ENCODE peak calls at places on chromosomes 3 and 15, in ten cellular contexts. One of them, this sample, is unnamed.

GRCh38 chr3:30643763-30644462 is 37.5 kb downstream of the TGFBR2 start:
- DNase-seq in stomach: peak; percentile 31
- DNase-seq in SK-N-SH: no peak
- DNase-seq in sigmoid colon: no peak
- DNase-seq in GM12878: no peak
- DNase-seq in HCT116: no peak
- DNase-seq in transverse colon: peak; percentile 59
- DNase-seq in suprapubic skin: no peak
- DNase-seq in prostate gland: no peak
- DNase-seq in Panc1: no peak
- DNase-seq in this sample: no peak

GRCh38 chr3:122956685-122957455 is 70.7 kb downstream of the SEMA5B start:
- DNase-seq in prostate gland: no peak
- DNase-seq in GM12878: no peak
- DNase-seq in SK-N-SH: no peak
- DNase-seq in stomach: no peak
- DNase-seq in HCT116: no peak
- DNase-seq in suprapubic skin: no peak
- DNase-seq in Panc1: no peak
- DNase-seq in transverse colon: no peak
- DNase-seq in sigmoid colon: no peak
- DNase-seq in this sample: no peak

GRCh38 chr15:92277776-92278175 is 115.9 kb upstream of the ST8SIA2 start:
- DNase-seq in sigmoid colon: no peak
- DNase-seq in suprapubic skin: no peak
- DNase-seq in transverse colon: no peak
- DNase-seq in GM12878: no peak
- DNase-seq in stomach: no peak
- DNase-seq in prostate gland: no peak
- DNase-seq in Panc1: no peak
- DNase-seq in HCT116: peak; percentile 12
- DNase-seq in SK-N-SH: peak; percentile 50
- DNase-seq in this sample: no peak

GRCh38 chr15:90981681-90982080 is 12.7 kb downstream of the PRC1 start:
- DNase-seq in GM12878: peak; percentile 53
- DNase-seq in prostate gland: no peak
- DNase-seq in suprapubic skin: no peak
- DNase-seq in SK-N-SH: no peak
- DNase-seq in transverse colon: no peak
- DNase-seq in HCT116: no peak
- DNase-seq in sigmoid colon: no peak
- DNase-seq in Panc1: no peak
- DNase-seq in stomach: no peak
- DNase-seq in this sample: no peak

GRCh38 chr3:33067484-33067883 is 29.5 kb downstream of the GLB1 start:
- DNase-seq in prostate gland: no peak
- DNase-seq in transverse colon: no peak
- DNase-seq in GM12878: no peak
- DNase-seq in suprapubic skin: no peak
- DNase-seq in sigmoid colon: no peak
- DNase-seq in stomach: no peak
- DNase-seq in HCT116: peak; percentile 12
- DNase-seq in SK-N-SH: no peak
- DNase-seq in Panc1: no peak
- DNase-seq in this sample: no peak

GRCh38 chr3:167350245-167350862 is 29.7 kb downstream of the ZBBX start:
- DNase-seq in Panc1: peak; percentile 8
- DNase-seq in prostate gland: no peak
- DNase-seq in HCT116: peak; percentile 26
- DNase-seq in GM12878: no peak
- DNase-seq in suprapubic skin: no peak
- DNase-seq in transverse colon: no peak
- DNase-seq in stomach: no peak
- DNase-seq in sigmoid colon: no peak
- DNase-seq in SK-N-SH: no peak
- DNase-seq in this sample: peak; percentile 78

GRCh38 chr15:35182841-35183479 is 97.9 kb upstream of the NANOGP8 start:
- DNase-seq in sigmoid colon: no peak
- DNase-seq in HCT116: no peak
- DNase-seq in transverse colon: no peak
- DNase-seq in Panc1: no peak
- DNase-seq in prostate gland: no peak
- DNase-seq in suprapubic skin: no peak
- DNase-seq in stomach: no peak
- DNase-seq in GM12878: peak; percentile 45
- DNase-seq in SK-N-SH: no peak
- DNase-seq in this sample: peak; percentile 58

GRCh38 chr15:92158426-92158825 is 235.3 kb upstream of the ST8SIA2 start:
- DNase-seq in GM12878: peak; percentile 13
- DNase-seq in Panc1: peak; percentile 10
- DNase-seq in stomach: peak; percentile 46
- DNase-seq in suprapubic skin: no peak
- DNase-seq in transverse colon: no peak
- DNase-seq in sigmoid colon: no peak
- DNase-seq in prostate gland: no peak
- DNase-seq in HCT116: peak; percentile 82
- DNase-seq in SK-N-SH: no peak
- DNase-seq in this sample: no peak

GRCh38 chr15:51731549-51732267 is 5.7 kb downstream of the LYSMD2 start:
- DNase-seq in prostate gland: no peak
- DNase-seq in sigmoid colon: no peak
- DNase-seq in stomach: peak; percentile 39
- DNase-seq in transverse colon: peak; percentile 28
- DNase-seq in SK-N-SH: no peak
- DNase-seq in Panc1: no peak
- DNase-seq in GM12878: peak; percentile 90
- DNase-seq in HCT116: no peak
- DNase-seq in suprapubic skin: no peak
- DNase-seq in this sample: no peak

GRCh38 chr3:140081836-140082331 is 146.9 kb downstream of the CLSTN2 start:
- DNase-seq in Panc1: no peak
- DNase-seq in GM12878: no peak
- DNase-seq in stomach: no peak
- DNase-seq in transverse colon: no peak
- DNase-seq in SK-N-SH: no peak
- DNase-seq in HCT116: no peak
- DNase-seq in suprapubic skin: no peak
- DNase-seq in sigmoid colon: no peak
- DNase-seq in prostate gland: no peak
- DNase-seq in this sample: no peak

GRCh38 chr3:25472153-25472552 is 44.1 kb downstream of the RARB start:
- DNase-seq in sigmoid colon: no peak
- DNase-seq in prostate gland: no peak
- DNase-seq in HCT116: no peak
- DNase-seq in stomach: no peak
- DNase-seq in transverse colon: no peak
- DNase-seq in suprapubic skin: no peak
- DNase-seq in Panc1: no peak
- DNase-seq in GM12878: no peak
- DNase-seq in SK-N-SH: no peak
- DNase-seq in this sample: no peak

GRCh38 chr3:36868614-36869436 is 76.0 kb downstream of the TRANK1 start:
- DNase-seq in transverse colon: peak; percentile 37
- DNase-seq in sigmoid colon: no peak
- DNase-seq in SK-N-SH: peak; percentile 56
- DNase-seq in Panc1: peak; percentile 48
- DNase-seq in stomach: peak; percentile 35
- DNase-seq in suprapubic skin: no peak
- DNase-seq in prostate gland: peak; percentile 38
- DNase-seq in GM12878: peak; percentile 16
- DNase-seq in HCT116: peak; percentile 48
- DNase-seq in this sample: peak; percentile 28

GRCh38 chr3:28841436-28841835 is 439.4 kb upstream of the RBMS3 start:
- DNase-seq in stomach: no peak
- DNase-seq in HCT116: no peak
- DNase-seq in prostate gland: no peak
- DNase-seq in suprapubic skin: no peak
- DNase-seq in SK-N-SH: no peak
- DNase-seq in transverse colon: no peak
- DNase-seq in sigmoid colon: no peak
- DNase-seq in Panc1: no peak
- DNase-seq in GM12878: no peak
- DNase-seq in this sample: no peak

GRCh38 chr3:13622356-13622755 is 73.4 kb downstream of the FBLN2 start:
- DNase-seq in prostate gland: no peak
- DNase-seq in transverse colon: no peak
- DNase-seq in stomach: no peak
- DNase-seq in Panc1: no peak
- DNase-seq in HCT116: no peak
- DNase-seq in sigmoid colon: no peak
- DNase-seq in SK-N-SH: no peak
- DNase-seq in suprapubic skin: no peak
- DNase-seq in GM12878: no peak
- DNase-seq in this sample: no peak

GRCh38 chr3:104460477-104461406 is 906.0 kb upstream of the ALCAM start:
- DNase-seq in sigmoid colon: no peak
- DNase-seq in transverse colon: no peak
- DNase-seq in SK-N-SH: no peak
- DNase-seq in GM12878: peak; percentile 8
- DNase-seq in HCT116: peak; percentile 35
- DNase-seq in prostate gland: no peak
- DNase-seq in suprapubic skin: no peak
- DNase-seq in Panc1: no peak
- DNase-seq in stomach: no peak
- DNase-seq in this sample: peak; percentile 72

GRCh38 chr15:25933456-25934158 is 70.5 kb upstream of the ATP10A start:
- DNase-seq in SK-N-SH: peak; percentile 70
- DNase-seq in prostate gland: peak; percentile 57
- DNase-seq in GM12878: peak; percentile 5
- DNase-seq in Panc1: peak; percentile 50
- DNase-seq in HCT116: no peak
- DNase-seq in sigmoid colon: peak; percentile 88
- DNase-seq in suprapubic skin: peak; percentile 71
- DNase-seq in transverse colon: peak; percentile 50
- DNase-seq in stomach: peak; percentile 61
- DNase-seq in this sample: no peak

GRCh38 chr15:42891569-42891968 is 29.0 kb downstream of the TTBK2 start:
- DNase-seq in prostate gland: no peak
- DNase-seq in transverse colon: no peak
- DNase-seq in Panc1: no peak
- DNase-seq in SK-N-SH: no peak
- DNase-seq in sigmoid colon: no peak
- DNase-seq in HCT116: no peak
- DNase-seq in GM12878: no peak
- DNase-seq in suprapubic skin: no peak
- DNase-seq in stomach: no peak
- DNase-seq in this sample: no peak
- H3K9me3 ChIP-seq in prostate gland: no peaks in the 10 kb centered on the region
- H3K9me3 ChIP-seq in transverse colon: no peaks in the 10 kb centered on the region
- H3K9me3 ChIP-seq in Panc1: peaks cover 4% of the 10 kb centered on the region
- H3K9me3 ChIP-seq in SK-N-SH: peaks cover 4% of the 10 kb centered on the region
- H3K9me3 ChIP-seq in sigmoid colon: no peaks in the 10 kb centered on the region
- H3K9me3 ChIP-seq in HCT116: peaks cover 4% of the 10 kb centered on the region
- H3K9me3 ChIP-seq in GM12878: peaks cover 3% of the 10 kb centered on the region
- H3K9me3 ChIP-seq in suprapubic skin: no peaks in the 10 kb centered on the region
- H3K9me3 ChIP-seq in stomach: peaks cover 4% of the 10 kb centered on the region
- H3K9me3 ChIP-seq in this sample: no peaks in the 10 kb centered on the region

GRCh38 chr3:52707585-52707984 is 1.7 kb downstream of the SPCS1 start:
- DNase-seq in suprapubic skin: no peak
- DNase-seq in transverse colon: no peak
- DNase-seq in HCT116: no peak
- DNase-seq in stomach: no peak
- DNase-seq in sigmoid colon: no peak
- DNase-seq in Panc1: no peak
- DNase-seq in GM12878: peak; percentile 55
- DNase-seq in prostate gland: no peak
- DNase-seq in SK-N-SH: no peak
- DNase-seq in this sample: no peak
- TF ChIP-seq POLR2AphosphoS5 in suprapubic skin: no peak
- TF ChIP-seq POLR2AphosphoS5 in transverse colon: no peak
- TF ChIP-seq POLR2AphosphoS5 in HCT116: no peak
- TF ChIP-seq POLR2AphosphoS5 in stomach: no peak
- TF ChIP-seq POLR2AphosphoS5 in sigmoid colon: no peak
- TF ChIP-seq POLR2AphosphoS5 in Panc1: no peak
- TF ChIP-seq POLR2AphosphoS5 in GM12878: no peak
- TF ChIP-seq POLR2AphosphoS5 in prostate gland: no peak
- TF ChIP-seq POLR2AphosphoS5 in SK-N-SH: no peak
- TF ChIP-seq POLR2AphosphoS5 in this sample: no peak

GRCh38 chr3:191997093-191997492 is 536.1 kb downstream of the PYDC2 start:
- DNase-seq in HCT116: no peak
- DNase-seq in SK-N-SH: no peak
- DNase-seq in sigmoid colon: no peak
- DNase-seq in Panc1: no peak
- DNase-seq in GM12878: no peak
- DNase-seq in stomach: no peak
- DNase-seq in transverse colon: no peak
- DNase-seq in suprapubic skin: no peak
- DNase-seq in prostate gland: no peak
- DNase-seq in this sample: no peak

GRCh38 chr3:192001217-192001616 is 540.3 kb downstream of the PYDC2 start:
- DNase-seq in Panc1: no peak
- DNase-seq in suprapubic skin: no peak
- DNase-seq in SK-N-SH: no peak
- DNase-seq in prostate gland: no peak
- DNase-seq in HCT116: no peak
- DNase-seq in stomach: no peak
- DNase-seq in transverse colon: no peak
- DNase-seq in sigmoid colon: no peak
- DNase-seq in GM12878: no peak
- DNase-seq in this sample: no peak

GRCh38 chr3:191997579-191998268 is 536.8 kb downstream of the PYDC2 start:
- DNase-seq in transverse colon: no peak
- DNase-seq in GM12878: no peak
- DNase-seq in stomach: no peak
- DNase-seq in suprapubic skin: no peak
- DNase-seq in sigmoid colon: no peak
- DNase-seq in SK-N-SH: no peak
- DNase-seq in Panc1: no peak
- DNase-seq in HCT116: no peak
- DNase-seq in prostate gland: no peak
- DNase-seq in this sample: no peak
- H3K9me3 ChIP-seq in transverse colon: no peaks in the 10 kb centered on the region
- H3K9me3 ChIP-seq in GM12878: no peaks in the 10 kb centered on the region
- H3K9me3 ChIP-seq in stomach: peaks cover 8% of the 10 kb centered on the region
- H3K9me3 ChIP-seq in suprapubic skin: no peaks in the 10 kb centered on the region
- H3K9me3 ChIP-seq in sigmoid colon: no peaks in the 10 kb centered on the region
- H3K9me3 ChIP-seq in SK-N-SH: no peaks in the 10 kb centered on the region
- H3K9me3 ChIP-seq in Panc1: peaks cover 11% of the 10 kb centered on the region
- H3K9me3 ChIP-seq in HCT116: no peaks in the 10 kb centered on the region
- H3K9me3 ChIP-seq in prostate gland: no peaks in the 10 kb centered on the region
- H3K9me3 ChIP-seq in this sample: no peaks in the 10 kb centered on the region

GRCh38 chr15:73944161-73945099 is 18.2 kb downstream of the LOXL1 start:
- DNase-seq in suprapubic skin: no peak
- DNase-seq in prostate gland: no peak
- DNase-seq in HCT116: no peak
- DNase-seq in transverse colon: no peak
- DNase-seq in sigmoid colon: no peak
- DNase-seq in stomach: no peak
- DNase-seq in SK-N-SH: peak; percentile 86
- DNase-seq in Panc1: no peak
- DNase-seq in GM12878: no peak
- DNase-seq in this sample: no peak
- TF ChIP-seq POLR2AphosphoS5 in suprapubic skin: no peak
- TF ChIP-seq POLR2AphosphoS5 in prostate gland: no peak
- TF ChIP-seq POLR2AphosphoS5 in HCT116: no peak
- TF ChIP-seq POLR2AphosphoS5 in transverse colon: no peak
- TF ChIP-seq POLR2AphosphoS5 in sigmoid colon: no peak
- TF ChIP-seq POLR2AphosphoS5 in stomach: no peak
- TF ChIP-seq POLR2AphosphoS5 in SK-N-SH: no peak
- TF ChIP-seq POLR2AphosphoS5 in Panc1: no peak
- TF ChIP-seq POLR2AphosphoS5 in GM12878: no peak
- TF ChIP-seq POLR2AphosphoS5 in this sample: no peak

This sample was measured in SK-N-MC.